ENCODE peak calls at places on chromosomes 5 and 9, in five cellular contexts. M is upper lobe of left lung, G is PC-9, W is upper lobe of right lung, I is psoas muscle. N is an unnamed sample.

GRCh38 chr5:179393078-179393477 is 47.8 kb upstream of the ADAMTS2 start:
- DNase-seq in M (no peak), G (no peak), W (no peak), I (no peak), N (no peak)

GRCh38 chr5:158739941-158740340 is 359.8 kb downstream of the EBF1 start:
- DNase-seq in M (no peak), G (no peak), W (no peak), I (peak; percentile 42), N (peak; percentile 31)

GRCh38 chr5:174720612-174721521 is 3.5 kb upstream of the MSX2 start:
- DNase-seq in M (no peak), G (no peak), W (no peak), I (no peak), N (no peak)

GRCh38 chr9:136679431-136679941 is 7.8 kb downstream of the AGPAT2 start:
- DNase-seq in M (peak; percentile 88), G (no peak), W (peak; percentile 85), I (peak; percentile 81), N (peak; percentile 45)

GRCh38 chr9:82982271-82982880 is 80.6 kb downstream of the RASEF start:
- DNase-seq in M (no peak), G (no peak), W (no peak), I (no peak), N (no peak)

GRCh38 chr5:160118349-160119141 is 705 bp downstream of the PWWP2A start:
- DNase-seq in M (peak; percentile 55), G (peak; percentile 50), W (peak; percentile 85), I (peak; percentile 74), N (peak; percentile 51)

GRCh38 chr9:111153973-111154590 is 115.8 kb upstream of the LPAR1 start:
- DNase-seq in M (no peak), G (no peak), W (no peak), I (no peak), N (no peak)

GRCh38 chr5:32298056-32298420 is 14.7 kb downstream of the MTMR12 start:
- DNase-seq in M (no peak), G (no peak), W (no peak), I (no peak), N (no peak)

GRCh38 chr5:180424094-180424493 is 70.1 kb upstream of the CNOT6 start:
- DNase-seq in M (no peak), G (no peak), W (no peak), I (no peak), N (no peak)

GRCh38 chr9:36903541-36904435 is 130.3 kb downstream of the PAX5 start:
- DNase-seq in M (no peak), G (peak; percentile 76), W (no peak), I (no peak), N (no peak)

GRCh38 chr5:179422840-179423523 is 77.7 kb upstream of the ADAMTS2 start:
- DNase-seq in M (no peak), G (no peak), W (peak; percentile 40), I (no peak), N (no peak)

GRCh38 chr9:96487949-96488348 is 38.0 kb downstream of the HABP4 start:
- DNase-seq in M (no peak), G (no peak), W (no peak), I (no peak), N (no peak)

GRCh38 chr5:125372694-125373621 is 626.5 kb upstream of the ZNF608 start:
- DNase-seq in M (no peak), G (no peak), W (no peak), I (no peak), N (no peak)

GRCh38 chr9:92535940-92536850 is at the start of gene ECM2:
- DNase-seq in M (no peak), G (no peak), W (no peak), I (no peak), N (no peak)

GRCh38 chr9:36041491-36041890 is 4.8 kb downstream of the RECK start:
- DNase-seq in M (no peak), G (no peak), W (no peak), I (no peak), N (no peak)

GRCh38 chr9:3299872-3300271 is 225.9 kb downstream of the RFX3 start:
- DNase-seq in M (no peak), G (no peak), W (no peak), I (no peak), N (no peak)

GRCh38 chr5:143029293-143029692 is 259.1 kb downstream of the ARHGAP26 start:
- DNase-seq in M (no peak), G (no peak), W (no peak), I (no peak), N (no peak)

GRCh38 chr5:56481147-56481997 is 248.2 kb upstream of the ANKRD55 start:
- DNase-seq in M (peak; percentile 51), G (peak; percentile 34), W (peak; percentile 70), I (peak; percentile 74), N (peak; percentile 58)

GRCh38 chr5:132085686-132086085 is 12.1 kb downstream of the CSF2 start:
- DNase-seq in M (no peak), G (no peak), W (no peak), I (no peak), N (no peak)

GRCh38 chr5:172868436-172868923 is 34.4 kb downstream of the ERGIC1 start:
- DNase-seq in M (no peak), G (no peak), W (no peak), I (peak; percentile 47), N (no peak)

GRCh38 chr5:115873392-115873791 is 31.7 kb downstream of the AP3S1 start:
- DNase-seq in M (no peak), G (no peak), W (no peak), I (no peak), N (no peak)

GRCh38 chr9:37542895-37543294 is 33.3 kb downstream of the FBXO10 start:
- DNase-seq in M (no peak), G (no peak), W (peak; percentile 19), I (no peak), N (no peak)

GRCh38 chr5:169788168-169788567 is 151.1 kb downstream of the DOCK2 start:
- DNase-seq in M (no peak), G (no peak), W (no peak), I (no peak), N (no peak)

GRCh38 chr9:133813749-133814585 is 75.8 kb upstream of the SARDH start:
- DNase-seq in M (peak; percentile 37), G (no peak), W (peak; percentile 74), I (peak; percentile 83), N (no peak)

GRCh38 chr9:130212543-130213297 is 40.5 kb downstream of the NCS1 start:
- DNase-seq in M (no peak), G (no peak), W (no peak), I (no peak), N (no peak)

GRCh38 chr9:122087406-122088200 is 5.5 kb downstream of the TTLL11 start:
- DNase-seq in M (no peak), G (no peak), W (no peak), I (no peak), N (no peak)

GRCh38 chr5:73454379-73455036 is 5.9 kb upstream of the FOXD1 start:
- DNase-seq in M (peak; percentile 32), G (peak; percentile 69), W (no peak), I (no peak), N (peak; percentile 46)

GRCh38 chr5:91311697-91312501 is 71.2 kb downstream of the ARRDC3 start:
- DNase-seq in M (peak; percentile 93), G (peak; percentile 78), W (peak; percentile 86), I (peak; percentile 92), N (peak; percentile 61)

GRCh38 chr5:157327771-157328170 is 61.8 kb downstream of the CYFIP2 start:
- DNase-seq in M (no peak), G (no peak), W (no peak), I (no peak), N (no peak)

GRCh38 chr5:157326440-157327023 is 60.6 kb downstream of the CYFIP2 start:
- DNase-seq in M (no peak), G (no peak), W (no peak), I (no peak), N (no peak)

GRCh38 chr5:157322581-157322980 is 56.7 kb downstream of the CYFIP2 start:
- DNase-seq in M (no peak), G (no peak), W (no peak), I (no peak), N (no peak)

GRCh38 chr5:157324237-157324636 is 58.3 kb downstream of the CYFIP2 start:
- DNase-seq in M (no peak), G (no peak), W (no peak), I (no peak), N (no peak)

DNA sequence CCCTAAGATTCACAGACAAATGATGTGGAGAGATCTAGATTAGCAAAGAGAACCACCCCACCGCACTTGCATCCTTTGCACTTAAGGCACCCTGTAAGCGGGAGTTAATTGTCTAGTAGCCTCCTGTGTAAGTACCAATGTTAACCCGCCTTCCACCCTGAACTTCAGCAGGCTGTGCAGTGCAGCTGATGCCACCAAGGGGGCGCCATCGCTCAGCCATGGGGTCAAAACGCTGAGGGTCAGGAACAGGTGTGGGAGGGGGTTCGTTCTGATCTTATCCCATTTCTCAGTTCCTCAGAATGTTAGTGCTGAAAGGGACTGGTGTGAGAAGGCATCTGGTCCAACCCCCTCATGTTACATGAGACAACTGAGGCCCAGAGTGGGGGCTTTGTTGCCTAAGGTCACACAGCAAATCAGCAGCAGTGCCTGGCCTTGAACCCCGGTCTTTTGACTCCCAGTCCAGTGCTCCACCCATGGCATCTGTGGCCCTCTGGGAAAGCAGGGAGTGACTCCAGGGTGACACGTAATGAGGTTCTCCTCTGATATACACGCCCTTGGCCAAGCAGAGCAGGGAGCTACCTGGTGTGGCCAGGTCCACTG is 57.3 kb downstream of the CYFIP2 start:
- DNase-seq in M (no peak), G (no peak), W (no peak), I (no peak), N (no peak)
- TF ChIP-seq CTCF in M (no peak), G (peak; percentile 35), W (peak; percentile 9), I (no peak), N (no peak)

GRCh38 chr5:43017438-43017820 is 22.7 kb downstream of the ANXA2R start:
- DNase-seq in M (no peak), G (no peak), W (no peak), I (peak; percentile 56), N (no peak)
- H3K27me3 ChIP-seq in M (no peaks in the 10 kb centered on the region), G (no peaks in the 10 kb centered on the region), W (peaks cover 13% of the 10 kb centered on the region), I (peaks cover 7% of the 10 kb centered on the region), N (no peaks in the 10 kb centered on the region)

GRCh38 chr5:27474054-27474323 is 435.6 kb upstream of the CDH9 start:
- DNase-seq in M (no peak), G (no peak), W (no peak), I (no peak), N (no peak)
- H3K9me3 ChIP-seq in M (peaks cover 21% of the 10 kb centered on the region), G (peaks cover 11% of the 10 kb centered on the region), W (no peaks in the 10 kb centered on the region), I (no peaks in the 10 kb centered on the region), N (no peaks in the 10 kb centered on the region)

DNA sequence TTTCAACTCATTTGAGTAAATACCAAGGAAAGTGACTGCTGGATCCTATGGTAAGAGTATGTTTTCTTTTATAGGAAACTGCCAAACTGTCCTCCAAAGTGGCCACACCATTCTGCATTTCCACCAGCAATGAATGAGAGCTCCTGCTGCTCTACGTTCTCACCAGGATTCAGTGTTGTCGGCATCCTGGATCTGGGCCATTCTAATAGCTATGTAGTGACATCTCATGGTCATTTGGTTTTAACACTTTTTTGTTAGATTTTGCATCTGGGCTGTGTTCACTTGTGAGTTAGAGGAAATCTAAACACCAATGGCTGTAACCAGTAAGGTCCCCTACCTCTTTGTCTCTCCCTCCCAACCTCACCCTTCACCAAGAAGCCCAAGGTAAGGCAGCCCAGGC is 115.9 kb downstream of the ATPSCKMT start:
- DNase-seq in M (no peak), G (no peak), W (no peak), I (no peak), N (peak; percentile 19)
- TF ChIP-seq CTCF in M (no peak), G (peak; percentile 55), W (no peak), I (no peak), N (no peak)

N was measured in testis.